ENCODE peak calls at places on chromosomes 12 and 14, in ten cellular contexts. W, F, I, B, X, N, T, V, A and G are unnamed samples.

GRCh38 chr12:119840617-119841016 is 36.5 kb downstream of the CIT start:
- DNase-seq in I (no peak), B (no peak), X (no peak), W (no peak), F (no peak), N (no peak), T (no peak), A (no peak), V (no peak), G (no peak)

GRCh38 chr12:120199595-120200306 is 1.2 kb downstream of the RPLP0 start:
- DNase-seq in X (peak), A (peak), T (no peak), V (no peak), F (peak), W (no peak), B (no peak), N (peak), I (peak), G (no peak)

GRCh38 chr12:113242018-113242418 is 20.8 kb downstream of the TPCN1 start:
- DNase-seq in T (no peak), I (peak), A (no peak), F (peak), X (peak), V (no peak), B (no peak), W (peak), N (no peak), G (no peak)

GRCh38 chr12:17215754-17216153 is 609.8 kb upstream of the LMO3 start:
- DNase-seq in X (peak), T (no peak), A (no peak), V (no peak), N (no peak), W (no peak), F (no peak), I (no peak), B (peak), G (no peak)

GRCh38 chr12:1632702-1633101 is 3.7 kb downstream of the WNT5B start:
- DNase-seq in F (no peak), W (no peak), N (no peak), V (no peak), A (no peak), T (peak), X (no peak), B (no peak), I (no peak), G (no peak)

GRCh38 chr12:3061858-3062215 is 15.3 kb upstream of the TSPAN9 start:
- DNase-seq in I (no peak), W (no peak), F (no peak), T (no peak), V (no peak), B (no peak), N (no peak), X (no peak), A (no peak), G (no peak)

GRCh38 chr14:88598097-88598675 is 35.3 kb downstream of the ZC3H14 start:
- DNase-seq in X (no peak), A (no peak), I (no peak), B (no peak), W (no peak), N (no peak), V (no peak), F (no peak), T (no peak), G (no peak)

GRCh38 chr12:31477669-31478068 is 113.3 kb downstream of the DENND5B start:
- DNase-seq in N (no peak), X (no peak), I (no peak), V (no peak), W (no peak), F (no peak), T (no peak), B (no peak), A (no peak), G (no peak)

GRCh38 chr12:77377116-77377515 is 311.7 kb upstream of the E2F7 start:
- DNase-seq in W (no peak), A (no peak), F (peak), T (no peak), V (no peak), N (peak), I (no peak), X (no peak), B (no peak), G (no peak)

GRCh38 chr12:104374071-104374470 is 70.5 kb downstream of the EID3 start:
- DNase-seq in T (no peak), N (no peak), V (no peak), A (no peak), X (no peak), F (no peak), B (no peak), I (no peak), W (no peak), G (no peak)

GRCh38 chr12:52613363-52614030 is 4.9 kb downstream of the KRT73 start:
- DNase-seq in B (no peak), N (no peak), A (no peak), V (no peak), I (no peak), X (no peak), F (no peak), T (no peak), W (no peak), G (no peak)

GRCh38 chr14:106185837-106186233 is 659.5 kb downstream of the TMEM121 start:
- DNase-seq in T (no peak), N (no peak), I (no peak), V (no peak), W (no peak), B (no peak), A (peak), F (no peak), X (peak), G (peak)

GRCh38 chr12:111313833-111314259 is 55.0 kb downstream of the PHETA1 start:
- DNase-seq in V (peak), A (peak), T (peak), B (peak), I (peak), N (peak), F (peak), X (peak), W (peak), G (peak)

GRCh38 chr14:25400607-25401206 is 350.8 kb upstream of the STXBP6 start:
- DNase-seq in T (no peak), I (peak), A (no peak), B (no peak), W (peak), X (peak), N (peak), V (peak), F (peak), G (peak)

GRCh38 chr12:110577717-110578521 is 5.2 kb downstream of the PPTC7 start:
- DNase-seq in V (no peak), I (peak), W (no peak), N (peak), T (no peak), X (peak), F (peak), A (no peak), B (peak), G (no peak)

GRCh38 chr12:103505371-103506236 is 9.8 kb upstream of the C12orf42 start:
- DNase-seq in I (peak), W (peak), A (peak), F (no peak), B (no peak), N (no peak), T (no peak), X (no peak), V (no peak), G (no peak)

GRCh38 chr12:57389033-57389432 is 41.8 kb downstream of the R3HDM2 start:
- DNase-seq in I (peak), V (no peak), A (no peak), F (peak), T (no peak), W (no peak), N (peak), X (no peak), B (peak), G (no peak)

GRCh38 chr12:48768147-48768546 is 20.7 kb downstream of the ADCY6 start:
- DNase-seq in I (no peak), B (no peak), N (no peak), X (peak), V (no peak), A (no peak), T (no peak), F (no peak), W (no peak), G (no peak)

GRCh38 chr14:64201931-64202330 is 92.2 kb downstream of the ESR2 start:
- DNase-seq in V (no peak), T (no peak), X (no peak), I (no peak), W (no peak), B (no peak), F (no peak), N (no peak), A (no peak), G (no peak)

GRCh38 chr12:87756721-87757120 is 272.5 kb downstream of the C12orf50 start:
- DNase-seq in N (peak), T (no peak), B (no peak), W (no peak), A (no peak), V (no peak), F (no peak), X (no peak), I (no peak), G (no peak)

GRCh38 chr12:1928439-1929121 is 10.1 kb upstream of the CACNA2D4 start:
- DNase-seq in T (no peak), I (no peak), W (no peak), V (no peak), B (no peak), A (peak), F (no peak), X (no peak), N (no peak), G (no peak)

GRCh38 chr14:63840981-63841380 is 11.8 kb upstream of the SYNE2 start:
- DNase-seq in F (no peak), B (no peak), I (no peak), N (no peak), V (no peak), A (peak), W (no peak), X (peak), T (peak), G (peak)

GRCh38 chr12:67460388-67460787 is 188.2 kb upstream of the DYRK2 start:
- DNase-seq in V (no peak), N (no peak), X (no peak), W (no peak), T (no peak), F (no peak), B (no peak), I (no peak), A (no peak), G (no peak)

GRCh38 chr12:3236345-3237153 is 159.4 kb downstream of the TSPAN9 start:
- DNase-seq in I (peak), V (no peak), N (no peak), X (peak), B (peak), A (no peak), W (peak), T (no peak), F (peak), G (no peak)

GRCh38 chr12:21475552-21475951 is 25.9 kb downstream of the RECQL start:
- DNase-seq in F (no peak), V (no peak), A (no peak), X (no peak), N (no peak), B (no peak), I (no peak), W (no peak), T (no peak), G (no peak)

GRCh38 chr12:53049582-53050318 is at the start of gene TNS2:
- DNase-seq in I (peak), B (no peak), A (no peak), X (peak), F (peak), W (no peak), N (peak), V (no peak), T (peak), G (no peak)

GRCh38 chr14:94689218-94689984 is 77.2 kb downstream of the SERPINA3 start:
- DNase-seq in W (peak), B (no peak), I (peak), V (peak), N (no peak), F (peak), T (peak), X (peak), A (peak), G (peak)

GRCh38 chr14:89432226-89432625 is 15.2 kb upstream of the FOXN3 start:
- DNase-seq in N (no peak), V (no peak), B (no peak), A (no peak), T (no peak), I (peak), F (no peak), X (peak), W (peak), G (no peak)

GRCh38 chr14:76289276-76289675 is 86.7 kb upstream of the ESRRB start:
- DNase-seq in N (no peak), F (no peak), A (no peak), X (no peak), B (no peak), W (no peak), V (no peak), I (no peak), T (no peak), G (no peak)

GRCh38 chr12:510071-510825 is 50.5 kb downstream of the B4GALNT3 start:
- DNase-seq in A (no peak), B (no peak), W (peak), T (no peak), V (no peak), N (no peak), F (peak), I (peak), X (peak), G (no peak)

GRCh38 chr12:42462486-42462885 is 127.1 kb downstream of the PRICKLE1 start:
- DNase-seq in W (no peak), V (no peak), A (no peak), T (no peak), F (no peak), X (no peak), I (no peak), N (no peak), B (no peak), G (no peak)

GRCh38 chr12:68794653-68795253 is 13.2 kb upstream of the MDM2 start:
- DNase-seq in T (no peak), W (no peak), A (no peak), V (no peak), F (peak), I (peak), B (no peak), N (peak), X (no peak), G (no peak)

GRCh38 chr14:74664717-74665116 is 48.2 kb downstream of the AREL1 start:
- DNase-seq in T (no peak), B (no peak), I (no peak), X (no peak), N (no peak), A (no peak), V (no peak), F (no peak), W (no peak), G (no peak)

GRCh38 chr12:40253936-40254335 is 29.1 kb downstream of the LRRK2 start:
- DNase-seq in N (peak), T (no peak), A (no peak), X (no peak), F (peak), B (no peak), I (no peak), V (no peak), W (no peak), G (no peak)

GRCh38 chr14:90005441-90005840 is 49.7 kb downstream of the TDP1 start:
- DNase-seq in V (no peak), N (no peak), W (no peak), B (no peak), I (no peak), A (no peak), T (no peak), X (no peak), F (no peak), G (no peak)

GRCh38 chr14:72186461-72187035 is 254.3 kb downstream of the RGS6 start:
- DNase-seq in T (no peak), W (no peak), I (no peak), N (no peak), X (no peak), A (no peak), F (no peak), V (no peak), B (no peak), G (no peak)

GRCh38 chr12:130633771-130634170 is 82.3 kb downstream of the RIMBP2 start:
- DNase-seq in W (peak), F (no peak), T (no peak), X (peak), A (no peak), N (no peak), V (peak), B (no peak), I (peak), G (no peak)